ENCODE peak calls at places on chromosome 14, in five cellular contexts. B is IMR-90, W is GM12865, E is heart left ventricle, S is K562. J is an unnamed sample.

GRCh38 chr14:91256661-91257060 is 12.2 kb upstream of the GPR68 start:
- DNase-seq in B (no peak), W (no peak), E (no peak), S (no peak), J (no peak)

GRCh38 chr14:68593806-68594536 is 198.9 kb downstream of the ZFP36L1 start:
- DNase-seq in B (peak), W (no peak), E (peak), S (no peak), J (no peak)

GRCh38 chr14:33404054-33404453 is 465.4 kb downstream of the NPAS3 start:
- DNase-seq in B (peak), W (no peak), E (no peak), S (no peak), J (no peak)

GRCh38 chr14:100487304-100487703 is 99.9 kb downstream of the BEGAIN start:
- DNase-seq in B (no peak), W (no peak), E (no peak), S (no peak), J (no peak)

GRCh38 chr14:60732840-60733483 is 1.6 kb upstream of the MNAT1 start:
- DNase-seq in B (no peak), W (no peak), E (no peak), S (no peak), J (no peak)

GRCh38 chr14:75615200-75615599 is 36.8 kb downstream of the FLVCR2 start:
- DNase-seq in B (no peak), W (peak), E (peak), S (no peak), J (no peak)

GRCh38 chr14:77882631-77883030 is 82.7 kb downstream of the ADCK1 start:
- DNase-seq in B (no peak), W (no peak), E (no peak), S (peak), J (no peak)

GRCh38 chr14:92794547-92794941 is 439 bp downstream of the GOLGA5 start:
- DNase-seq in B (peak), W (peak), E (no peak), S (peak), J (peak)

GRCh38 chr14:81200041-81200440 is 20.7 kb downstream of the GTF2A1 start:
- DNase-seq in B (no peak), W (no peak), E (no peak), S (no peak), J (no peak)

GRCh38 chr14:37056473-37056872 is 115.9 kb downstream of the SLC25A21 start:
- DNase-seq in B (peak), W (no peak), E (no peak), S (no peak), J (no peak)

GRCh38 chr14:99554184-99554583 is 49.8 kb downstream of the CCDC85C start:
- DNase-seq in B (no peak), W (no peak), E (no peak), S (no peak), J (no peak)

GRCh38 chr14:92412912-92413311 is 89.9 kb downstream of the SLC24A4 start:
- DNase-seq in B (peak), W (no peak), E (no peak), S (no peak), J (no peak)

GRCh38 chr14:55270832-55271571 is at the start of gene FBXO34:
- DNase-seq in B (peak), W (peak), E (peak), S (peak), J (peak)

GRCh38 chr14:91138511-91139359 is 24.9 kb downstream of the DGLUCY start:
- DNase-seq in B (no peak), W (peak), E (no peak), S (peak), J (peak)

GRCh38 chr14:100605706-100606686 is 18.8 kb upstream of the BEGAIN start:
- DNase-seq in B (peak), W (no peak), E (no peak), S (no peak), J (no peak)

GRCh38 chr14:104563742-104564615 is 15.6 kb upstream of the C14orf180 start:
- DNase-seq in B (peak), W (peak), E (peak), S (peak), J (peak)

GRCh38 chr14:78310263-78310662 is 140.1 kb downstream of the NRXN3 start:
- DNase-seq in B (no peak), W (no peak), E (no peak), S (no peak), J (no peak)

GRCh38 chr14:67620217-67620789 is 583 bp downstream of the ARG2 start:
- DNase-seq in B (peak), W (no peak), E (no peak), S (no peak), J (no peak)

GRCh38 chr14:70642313-70643235 is 858 bp downstream of the TTC9 start:
- DNase-seq in B (no peak), W (peak), E (peak), S (no peak), J (peak)

GRCh38 chr14:56666716-56667115 is 87.1 kb downstream of the TMEM260 start:
- DNase-seq in B (peak), W (no peak), E (no peak), S (no peak), J (no peak)

GRCh38 chr14:76080009-76080408 is 71.7 kb upstream of the GPATCH2L start:
- DNase-seq in B (no peak), W (no peak), E (peak), S (no peak), J (no peak)

GRCh38 chr14:36934304-36934703 is 238.1 kb downstream of the SLC25A21 start:
- DNase-seq in B (no peak), W (no peak), E (no peak), S (no peak), J (no peak)

GRCh38 chr14:90796319-90796718 is 19.9 kb downstream of the TTC7B start:
- DNase-seq in B (no peak), W (no peak), E (no peak), S (no peak), J (no peak)

GRCh38 chr14:29724991-29725390 is 202.7 kb downstream of the PRKD1 start:
- DNase-seq in B (peak), W (no peak), E (no peak), S (no peak), J (no peak)

GRCh38 chr14:68283378-68284123 is 464.0 kb downstream of the RAD51B start:
- DNase-seq in B (no peak), W (peak), E (peak), S (no peak), J (no peak)

GRCh38 chr14:39228044-39228443 is 5.7 kb upstream of the MIA2 start:
- DNase-seq in B (no peak), W (no peak), E (no peak), S (no peak), J (no peak)
- TF ChIP-seq CTCF in B (no peak), W (no peak), E (no peak), S (no peak), J (no peak)

DNA sequence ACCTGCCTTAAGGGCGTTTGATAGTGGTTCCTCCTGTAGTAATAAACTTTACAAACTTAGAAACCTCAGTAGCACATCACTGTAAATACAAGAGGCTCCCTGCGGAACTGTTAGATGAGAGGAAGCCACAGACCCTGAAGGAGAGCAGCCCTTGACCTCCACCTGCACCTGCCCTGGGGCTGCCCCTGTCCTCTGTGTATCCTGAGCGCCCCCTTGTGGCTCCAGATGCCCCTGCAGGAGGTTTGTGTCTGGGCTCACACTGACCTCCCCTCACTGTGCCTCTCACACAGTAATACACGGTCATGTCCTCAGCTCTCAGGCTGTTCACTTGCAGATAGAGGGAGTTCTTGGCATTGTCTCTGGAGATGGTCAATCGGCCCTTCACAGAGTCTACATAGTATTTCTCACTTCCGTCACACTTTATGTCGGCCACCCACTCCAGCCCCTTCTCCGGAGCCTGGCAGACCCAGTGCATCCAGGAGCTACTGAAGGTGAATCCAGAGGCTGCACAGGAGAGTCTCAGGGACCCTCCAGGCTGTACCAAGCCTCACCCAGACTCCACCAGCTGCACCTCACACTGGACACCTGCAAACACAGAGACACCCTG is 1059.8 kb downstream of the TMEM121 start:
- DNase-seq in B (no peak), W (peak), E (no peak), S (peak), J (no peak)
- TF ChIP-seq CTCF in B (no peak), W (peak), E (peak), S (peak), J (no peak)

GRCh38 chr14:97554597-97554996 is 757.4 kb downstream of the VRK1 start:
- DNase-seq in B (no peak), W (no peak), E (no peak), S (no peak), J (no peak)
- TF ChIP-seq CTCF in B (no peak), W (no peak), E (no peak), S (no peak), J (no peak)

DNA sequence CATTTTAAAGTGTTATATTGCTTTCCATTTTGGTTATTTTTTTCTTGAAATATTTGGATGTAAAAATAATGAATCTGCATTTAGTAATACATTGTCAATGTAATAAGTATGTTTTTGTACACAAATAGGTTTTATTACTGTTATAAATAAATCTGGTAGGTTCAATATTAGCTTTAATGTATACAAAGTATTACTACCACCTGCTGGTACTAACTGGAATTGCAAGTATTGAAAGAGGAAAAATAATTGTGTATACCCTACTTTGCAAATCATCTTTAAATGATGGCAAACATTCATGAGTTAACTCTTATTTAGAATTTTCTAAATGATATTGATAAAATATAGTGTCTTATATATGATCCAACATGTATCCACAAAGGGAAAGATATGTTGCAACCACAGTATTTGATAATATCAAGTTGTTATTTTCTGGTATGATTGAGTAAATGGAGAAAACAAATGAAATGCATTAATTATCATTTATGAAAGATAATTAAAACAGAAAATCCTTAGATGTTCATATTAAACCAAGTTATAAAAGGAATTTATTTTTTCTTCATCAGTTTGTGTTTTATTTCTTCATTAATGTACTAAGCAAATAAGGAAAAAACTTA is 3.2 kb downstream of the OR4K2 start:
- DNase-seq in B (no peak), W (peak), E (no peak), S (peak), J (no peak)
- TF ChIP-seq CTCF in B (peak), W (peak), E (peak), S (peak), J (peak)

DNA sequence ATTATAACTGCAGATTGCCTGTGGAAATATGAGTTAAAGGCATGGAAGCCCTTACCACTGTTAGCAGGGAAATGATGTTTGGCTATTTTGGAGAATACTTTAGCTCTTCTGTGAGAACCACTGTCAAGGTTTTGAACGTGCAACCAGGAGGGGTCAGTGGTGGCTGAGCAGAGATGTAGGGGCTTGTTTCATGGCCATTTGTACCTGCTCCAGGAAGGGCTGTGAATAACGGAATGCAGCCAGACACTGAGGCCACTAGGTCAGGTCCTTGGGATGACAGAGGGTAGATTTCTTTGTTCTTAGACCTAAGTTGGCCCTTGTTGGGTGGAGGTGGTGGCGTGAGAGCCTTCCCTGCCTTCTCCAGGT is 8.3 kb downstream of the TRAF3 start:
- DNase-seq in B (no peak), W (no peak), E (no peak), S (no peak), J (no peak)
- TF ChIP-seq CTCF in B (no peak), W (peak), E (no peak), S (peak), J (no peak)

DNA sequence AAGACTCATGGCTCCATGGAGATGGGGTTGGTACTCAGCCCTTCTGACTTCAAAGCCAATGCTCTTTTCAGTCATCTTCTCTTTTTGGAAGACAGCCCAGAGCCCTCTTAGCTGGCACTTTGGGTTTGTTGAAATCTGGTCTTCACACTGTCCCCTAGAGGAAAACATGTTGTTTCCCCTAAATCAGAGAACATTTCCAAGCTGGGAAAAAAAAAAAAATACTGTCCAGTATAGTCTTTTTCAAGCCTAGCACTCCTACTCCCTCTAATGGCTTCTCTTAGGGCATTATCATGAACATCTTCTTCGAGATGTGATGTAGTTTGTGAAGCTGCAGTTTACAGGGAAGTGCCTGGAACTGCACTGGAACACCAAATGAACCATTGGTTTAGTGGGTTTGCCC is 3.0 kb upstream of the ZC3H14 start:
- DNase-seq in B (peak), W (no peak), E (no peak), S (no peak), J (no peak)
- TF ChIP-seq CTCF in B (peak), W (no peak), E (no peak), S (peak), J (no peak)

GRCh38 chr14:20556500-20557211 is 4.2 kb downstream of the RNASE9 start:
- DNase-seq in B (no peak), W (no peak), E (no peak), S (no peak), J (no peak)

GRCh38 chr14:20553024-20553423 is 7.8 kb downstream of the RNASE9 start:
- DNase-seq in B (no peak), W (no peak), E (no peak), S (no peak), J (no peak)

GRCh38 chr14:20559461-20559904 is 1.4 kb downstream of the RNASE9 start:
- DNase-seq in B (no peak), W (no peak), E (no peak), S (no peak), J (no peak)

GRCh38 chr14:20557212-20557542 is 3.7 kb downstream of the RNASE9 start:
- DNase-seq in B (no peak), W (no peak), E (no peak), S (no peak), J (no peak)

DNA sequence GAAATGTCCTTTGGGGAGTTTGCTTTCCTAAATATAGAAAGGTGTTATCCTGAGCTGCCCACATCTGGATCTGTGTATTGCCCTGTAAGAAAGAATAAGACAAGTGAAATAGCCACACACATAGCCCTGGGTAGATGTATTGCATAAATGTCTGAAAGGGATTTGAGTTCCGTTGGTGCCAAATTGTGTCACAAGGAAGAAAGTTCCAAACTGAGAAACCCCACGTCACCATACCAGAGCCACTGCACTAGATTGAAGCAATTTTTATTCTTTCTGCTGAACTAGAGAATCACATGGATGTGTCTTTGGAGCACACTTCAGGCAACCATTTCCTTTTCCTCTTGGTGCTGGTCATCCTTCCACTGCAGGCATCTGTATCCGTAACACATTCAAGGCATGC is 5.0 kb downstream of the RNASE9 start:
- DNase-seq in B (no peak), W (no peak), E (no peak), S (no peak), J (no peak)
- TF ChIP-seq CTCF in B (no peak), W (no peak), E (no peak), S (no peak), J (no peak)

DNA sequence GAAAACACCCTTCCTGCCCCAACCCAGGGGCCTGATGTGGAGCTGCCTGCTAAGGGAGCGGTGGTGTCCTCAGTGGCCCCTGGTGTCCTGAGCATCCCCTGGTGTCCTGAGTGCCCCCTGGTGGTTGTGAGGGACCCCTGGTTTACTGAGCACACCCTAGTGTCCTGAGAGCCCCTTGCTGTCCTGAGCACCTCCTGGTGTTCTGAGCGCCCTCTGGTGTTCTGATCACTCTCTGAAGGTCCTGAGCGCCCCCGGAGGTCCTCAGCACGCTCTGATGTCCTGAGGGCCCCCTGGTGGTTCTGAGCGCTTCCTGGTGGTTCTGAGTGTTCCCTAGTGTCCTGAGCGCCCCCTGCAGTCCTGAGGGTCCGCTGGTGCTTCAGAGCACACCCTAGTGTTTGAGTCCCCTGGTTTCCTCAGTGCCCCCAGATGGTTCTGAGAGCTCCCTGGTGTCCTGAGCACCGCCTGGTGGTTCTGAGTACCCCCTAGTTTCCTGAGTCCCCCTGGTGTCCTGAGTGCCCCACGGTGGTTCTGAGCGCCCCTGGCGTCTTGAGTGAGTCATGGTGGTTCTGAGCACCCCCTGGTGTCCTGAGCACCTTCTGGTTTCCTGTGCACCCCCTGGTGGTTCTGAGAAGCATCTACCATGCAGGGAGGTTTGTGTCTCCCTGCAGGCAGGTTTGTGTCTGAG is 1004.2 kb downstream of the TMEM121 start:
- DNase-seq in B (no peak), W (peak), E (no peak), S (peak), J (no peak)
- TF ChIP-seq CTCF in B (no peak), W (peak), E (no peak), S (peak), J (no peak)

J was measured in endothelial cell.